ENCODE peak calls at places on chromosomes 2 and 18, in four cellular contexts. One of them, this sample, is unnamed.

GRCh38 chr2:67169417-67170140 is 227.6 kb upstream of the ETAA1 start:
- DNase-seq in T-helper 2 cell: no peak
- DNase-seq in KG1: no peak
- DNase-seq in fibroblast of lung: no peak
- DNase-seq in this sample: peak; percentile 39

GRCh38 chr2:30655211-30655610 is 152.0 kb downstream of the CAPN13 start:
- DNase-seq in T-helper 2 cell: no peak
- DNase-seq in KG1: no peak
- DNase-seq in fibroblast of lung: no peak
- DNase-seq in this sample: no peak

GRCh38 chr2:108297436-108298141 is 8.9 kb downstream of the SULT1C2 start:
- DNase-seq in T-helper 2 cell: no peak
- DNase-seq in KG1: no peak
- DNase-seq in fibroblast of lung: peak; percentile 85
- DNase-seq in this sample: peak; percentile 29

GRCh38 chr18:74331404-74331803 is 15.8 kb downstream of the C18orf63 start:
- DNase-seq in T-helper 2 cell: no peak
- DNase-seq in KG1: no peak
- DNase-seq in fibroblast of lung: peak; percentile 64
- DNase-seq in this sample: peak; percentile 71

GRCh38 chr2:233210843-233211600 is 40.5 kb upstream of the ATG16L1 start:
- DNase-seq in T-helper 2 cell: no peak
- DNase-seq in KG1: no peak
- DNase-seq in fibroblast of lung: peak; percentile 92
- DNase-seq in this sample: peak; percentile 91

GRCh38 chr2:144517825-144518699 is 1.9 kb downstream of the ZEB2 start:
- DNase-seq in T-helper 2 cell: no peak
- DNase-seq in KG1: no peak
- DNase-seq in fibroblast of lung: peak; percentile 53
- DNase-seq in this sample: peak; percentile 64

GRCh38 chr2:54589038-54589339 is 132.9 kb downstream of the SPTBN1 start:
- DNase-seq in T-helper 2 cell: no peak
- DNase-seq in KG1: no peak
- DNase-seq in fibroblast of lung: no peak
- DNase-seq in this sample: no peak

GRCh38 chr2:237113026-237113810 is 27.5 kb downstream of the COPS8 start:
- DNase-seq in T-helper 2 cell: no peak
- DNase-seq in KG1: no peak
- DNase-seq in fibroblast of lung: peak; percentile 80
- DNase-seq in this sample: no peak

GRCh38 chr2:161384864-161385263 is 31.2 kb upstream of the TBR1 start:
- DNase-seq in T-helper 2 cell: peak; percentile 6
- DNase-seq in KG1: no peak
- DNase-seq in fibroblast of lung: no peak
- DNase-seq in this sample: no peak

GRCh38 chr18:79241755-79242154 is 154.0 kb upstream of the NFATC1 start:
- DNase-seq in T-helper 2 cell: no peak
- DNase-seq in KG1: no peak
- DNase-seq in fibroblast of lung: no peak
- DNase-seq in this sample: no peak

This sample was measured in fibroblast of villous mesenchyme.